ENCODE peak calls at places on chromosomes 12 and 14, in five cellular contexts. U is MM.1S, C is OCI-LY7, V is HCT116, Q is PC-3. X is an unnamed sample.

GRCh38 chr12:52903285-52903854 is 1.5 kb downstream of the KRT8 start:
- DNase-seq in U (no peak), C (no peak), V (no peak), Q (peak; percentile 76), X (no peak)

GRCh38 chr14:45680531-45680930 is 427.5 kb upstream of the MIS18BP1 start:
- DNase-seq in U (no peak), C (no peak), V (no peak), Q (peak; percentile 11), X (peak; percentile 52)

GRCh38 chr12:82406651-82407050 is 48.3 kb downstream of the METTL25 start:
- DNase-seq in U (no peak), C (no peak), V (no peak), Q (no peak), X (no peak)

GRCh38 chr12:121334513-121335343 is 17.5 kb downstream of the ANAPC5 start:
- DNase-seq in U (peak; percentile 45), C (peak; percentile 76), V (peak; percentile 46), Q (peak; percentile 83), X (no peak)

GRCh38 chr12:67356400-67356799 is 87.2 kb downstream of the CAND1 start:
- DNase-seq in U (no peak), C (no peak), V (no peak), Q (no peak), X (no peak)

GRCh38 chr14:56172571-56172971 is 54.4 kb downstream of the PELI2 start:
- DNase-seq in U (no peak), C (no peak), V (no peak), Q (peak; percentile 62), X (no peak)

GRCh38 chr12:48980953-48981756 is 3.0 kb downstream of the WNT1 start:
- DNase-seq in U (no peak), C (no peak), V (no peak), Q (no peak), X (no peak)

GRCh38 chr14:91322623-91323022 is 78.1 kb upstream of the GPR68 start:
- DNase-seq in U (no peak), C (no peak), V (no peak), Q (no peak), X (no peak)

GRCh38 chr12:89775336-89776005 is 66.8 kb upstream of the ATP2B1 start:
- DNase-seq in U (no peak), C (no peak), V (no peak), Q (peak; percentile 91), X (peak; percentile 60)

GRCh38 chr12:14961466-14962155 is at the start of gene ARHGDIB:
- DNase-seq in U (peak; percentile 88), C (peak; percentile 94), V (no peak), Q (no peak), X (peak; percentile 53)

DNA sequence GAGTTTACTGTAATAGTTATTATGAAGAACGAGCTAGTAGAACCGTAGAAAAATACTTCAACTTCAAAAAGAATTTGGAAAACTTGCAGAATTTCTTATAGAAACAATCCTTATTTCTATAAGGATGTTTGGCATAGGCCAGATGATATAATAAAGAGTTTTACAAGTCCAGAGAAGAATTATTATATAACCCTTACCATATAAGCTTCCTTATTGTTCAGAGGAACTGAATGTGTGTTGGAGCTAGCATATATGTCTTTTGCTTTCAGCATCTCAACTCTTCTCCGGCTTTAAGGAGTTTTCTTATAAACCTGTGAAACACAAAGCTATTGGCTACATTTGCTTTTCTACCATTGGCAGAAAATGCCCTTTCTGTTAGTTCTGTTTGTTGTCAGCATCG is 178.0 kb upstream of the E2F7 start:
- DNase-seq in U (no peak), C (no peak), V (no peak), Q (no peak), X (no peak)
- H3K4me3 ChIP-seq in U (no peak overlapping the region), C (no peak overlapping the region), V (no peak overlapping the region), Q (no peak overlapping the region), X (no peak overlapping the region)

DNA sequence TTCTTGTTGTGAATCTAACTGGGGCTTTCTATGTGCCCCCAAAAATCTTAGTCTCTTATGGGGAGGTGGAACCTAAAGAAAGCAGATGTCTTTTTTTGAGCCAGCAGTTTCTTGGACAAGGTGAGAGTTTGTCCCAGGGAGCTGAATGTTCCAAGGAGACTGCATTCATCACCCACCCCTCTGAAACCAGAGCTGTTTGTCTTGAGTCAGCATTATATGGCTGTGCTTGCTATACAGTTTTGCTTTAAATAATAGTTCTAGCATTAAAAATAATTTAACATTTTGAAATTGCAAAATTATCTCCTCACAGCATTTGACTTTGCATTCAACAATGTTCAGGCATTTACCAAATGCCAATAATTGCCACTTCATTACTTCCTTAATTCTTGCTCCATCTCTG is 813.3 kb downstream of the BCL11B start:
- DNase-seq in U (no peak), C (no peak), V (no peak), Q (no peak), X (no peak)
- H3K9me2 ChIP-seq in U (no peaks in the 10 kb centered on the region), C (no peaks in the 10 kb centered on the region), V (no peaks in the 10 kb centered on the region), Q (no peaks in the 10 kb centered on the region), X (no peaks in the 10 kb centered on the region)

GRCh38 chr14:74906923-74907620 is 16.0 kb downstream of the RPS6KL1 start:
- DNase-seq in U (no peak), C (no peak), V (no peak), Q (no peak), X (no peak)
- TF ChIP-seq CTCF in U (peak; percentile 10), C (peak; percentile 60), V (peak; percentile 39), Q (peak; percentile 46), X (peak; percentile 41)

GRCh38 chr12:132429932-132430643 is 59.9 kb upstream of the FBRSL1 start:
- DNase-seq in U (peak; percentile 31), C (peak; percentile 86), V (peak; percentile 41), Q (peak; percentile 67), X (peak; percentile 66)
- H3K4me3 ChIP-seq in U (no peak overlapping the region), C (peak overlapping the region; percentile 1), V (peak overlapping the region; percentile 52), Q (peak overlapping the region; percentile 33), X (no peak overlapping the region)

GRCh38 chr12:107247650-107248049 is 154.3 kb upstream of the CRY1 start:
- DNase-seq in U (no peak), C (no peak), V (no peak), Q (no peak), X (no peak)

GRCh38 chr12:107242189-107242588 is 148.8 kb upstream of the CRY1 start:
- DNase-seq in U (no peak), C (no peak), V (no peak), Q (peak; percentile 32), X (no peak)

GRCh38 chr12:107241421-107241820 is 148.1 kb upstream of the CRY1 start:
- DNase-seq in U (no peak), C (no peak), V (no peak), Q (no peak), X (no peak)

GRCh38 chr12:107243316-107243715 is 150.0 kb upstream of the CRY1 start:
- DNase-seq in U (no peak), C (no peak), V (no peak), Q (no peak), X (no peak)

DNA sequence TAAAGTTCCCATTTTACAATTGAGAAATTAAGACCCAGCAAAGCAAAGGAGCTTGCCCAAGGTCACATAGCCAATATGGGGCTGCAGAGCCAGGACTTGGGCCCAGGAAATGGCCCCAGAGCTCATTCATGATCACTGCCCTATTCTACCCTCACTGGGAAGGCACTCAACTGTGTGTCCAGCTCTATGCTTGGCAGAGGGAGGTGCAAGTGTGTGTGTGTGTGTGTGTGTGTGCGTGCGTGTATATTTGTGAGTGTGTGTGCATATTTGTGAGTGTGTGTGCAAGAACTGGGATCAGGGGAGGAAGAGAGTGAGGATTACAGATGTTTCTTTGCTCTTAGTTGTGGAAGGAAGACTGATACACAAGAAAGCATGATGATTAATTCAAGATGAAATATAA is 151.2 kb upstream of the CRY1 start:
- DNase-seq in U (no peak), C (no peak), V (no peak), Q (no peak), X (no peak)
- H3K9me2 ChIP-seq in U (no peaks in the 10 kb centered on the region), C (no peaks in the 10 kb centered on the region), V (no peaks in the 10 kb centered on the region), Q (no peaks in the 10 kb centered on the region), X (no peaks in the 10 kb centered on the region)

DNA sequence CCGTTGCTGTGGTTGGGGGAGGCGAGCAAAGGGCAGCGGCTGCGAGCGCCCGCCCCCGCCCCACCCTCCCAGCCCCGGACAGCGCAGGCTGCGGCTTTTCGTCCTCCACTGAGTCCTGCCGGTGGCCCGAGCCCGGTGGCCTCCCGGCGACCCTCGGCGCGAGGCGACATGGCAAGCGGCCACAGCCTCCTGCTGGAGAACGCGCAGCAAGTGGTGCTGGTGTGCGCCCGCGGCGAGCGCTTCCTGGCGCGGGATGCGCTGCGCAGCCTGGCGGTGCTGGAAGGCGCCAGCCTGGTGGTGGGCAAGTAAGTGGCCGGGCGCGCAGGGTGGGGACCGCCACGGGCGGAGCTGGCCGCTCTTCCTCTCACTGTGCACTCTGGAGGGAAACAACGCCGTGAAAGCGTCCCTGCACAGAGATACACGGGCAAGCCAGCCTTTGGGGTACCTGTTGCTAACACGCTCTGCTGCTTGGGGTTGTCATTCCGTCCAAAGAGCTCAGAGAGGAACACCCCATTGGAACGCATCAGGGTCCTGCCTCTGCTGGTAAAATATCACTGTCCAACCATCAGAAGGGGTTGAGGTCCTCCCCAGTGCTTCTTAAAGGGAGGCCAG is at the start of gene AMDHD1:
- DNase-seq in U (peak; percentile 56), C (peak; percentile 80), V (peak; percentile 40), Q (peak; percentile 58), X (peak; percentile 59)
- TF ChIP-seq CTCF in U (peak; percentile 35), C (peak; percentile 45), V (peak; percentile 31), Q (no peak), X (no peak)

GRCh38 chr14:50936882-50937281 is 7.4 kb downstream of the PYGL start:
- DNase-seq in U (no peak), C (no peak), V (no peak), Q (no peak), X (no peak)

GRCh38 chr14:50941151-50941550 is 3.1 kb downstream of the PYGL start:
- DNase-seq in U (no peak), C (no peak), V (no peak), Q (no peak), X (no peak)

GRCh38 chr14:50935126-50936090 is 8.9 kb downstream of the PYGL start:
- DNase-seq in U (no peak), C (no peak), V (no peak), Q (no peak), X (no peak)

GRCh38 chr14:50937325-50937724 is 7.0 kb downstream of the PYGL start:
- DNase-seq in U (no peak), C (no peak), V (no peak), Q (peak; percentile 73), X (no peak)

DNA sequence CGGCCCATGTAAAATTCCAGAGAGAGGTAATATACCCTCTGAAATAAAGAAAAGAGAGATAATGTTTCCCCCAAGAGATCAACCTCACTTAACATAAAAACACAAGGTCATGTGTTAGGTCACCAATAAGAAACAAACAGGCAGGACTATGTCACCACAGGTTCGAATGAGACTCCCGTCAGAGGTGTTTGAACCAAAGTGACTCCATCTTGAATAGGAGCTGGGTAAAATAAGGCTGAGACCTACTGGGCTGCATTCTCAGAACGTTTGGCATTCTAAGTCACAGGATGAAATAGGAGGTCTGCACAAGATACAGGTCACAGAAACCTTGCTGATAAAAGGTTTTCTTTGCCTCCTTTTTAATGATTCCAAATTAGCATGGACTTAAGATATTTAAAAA is 6.5 kb downstream of the PYGL start:
- DNase-seq in U (no peak), C (no peak), V (no peak), Q (no peak), X (no peak)
- H3K4me3 ChIP-seq in U (no peak overlapping the region), C (no peak overlapping the region), V (no peak overlapping the region), Q (no peak overlapping the region), X (no peak overlapping the region)

DNA sequence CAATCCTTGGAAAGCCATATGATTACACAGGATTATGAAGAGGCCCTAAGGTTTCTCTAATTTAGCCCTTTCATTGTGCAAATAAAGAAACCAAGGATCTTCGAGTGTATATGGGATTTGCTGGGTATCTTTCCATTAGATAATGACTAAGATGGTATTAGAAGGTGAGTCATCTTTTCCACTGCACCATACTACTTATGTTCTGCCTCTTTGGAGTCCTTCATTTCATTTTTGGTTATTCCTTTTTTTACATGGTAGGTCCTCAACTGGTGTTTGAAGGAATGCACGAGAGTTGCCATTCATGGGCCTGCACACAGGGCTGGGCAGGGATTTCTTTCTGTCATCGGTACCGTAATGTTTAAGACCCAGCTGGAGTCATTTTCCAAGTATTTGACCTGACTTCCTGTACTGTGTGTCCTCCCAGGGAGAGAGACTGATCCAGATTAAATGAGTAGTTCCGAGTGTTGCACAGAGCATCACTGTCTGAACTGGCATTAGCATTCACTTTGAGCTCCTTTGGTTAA is 85.7 kb downstream of the BORCS5 start:
- DNase-seq in U (no peak), C (no peak), V (peak; percentile 12), Q (peak; percentile 58), X (no peak)
- H3K9me2 ChIP-seq in U (no peaks in the 10 kb centered on the region), C (no peaks in the 10 kb centered on the region), V (no peaks in the 10 kb centered on the region), Q (no peaks in the 10 kb centered on the region), X (no peaks in the 10 kb centered on the region)

X was measured in PC-9.